ENCODE peak calls at places on chromosome 9, in nine cellular contexts. One of them, this sample, is unnamed. For H3K27me3 and H3K4me1, the result is how much of the 10 kb centered on the place peaks cover.

GRCh38 chr9:137607141-137607857 is 1.8 kb downstream of the ARRDC1 start:
- DNase-seq in Karpas-422: no peak
- DNase-seq in HCT116: no peak
- DNase-seq in PC-3: peak
- DNase-seq in endodermal cell: no peak
- DNase-seq in colonic mucosa: no peak
- DNase-seq in endothelial cell of umbilical vein: no peak
- DNase-seq in astrocyte: no peak
- DNase-seq in neuronal stem cell: no peak
- DNase-seq in this sample: peak

GRCh38 chr9:22469928-22470544 is 23.4 kb downstream of the DMRTA1 start:
- DNase-seq in Karpas-422: peak
- DNase-seq in HCT116: peak
- DNase-seq in PC-3: peak
- DNase-seq in endodermal cell: peak
- DNase-seq in colonic mucosa: peak
- DNase-seq in endothelial cell of umbilical vein: peak
- DNase-seq in astrocyte: peak
- DNase-seq in neuronal stem cell: peak
- DNase-seq in this sample: peak

GRCh38 chr9:22111871-22112247 is 102.8 kb upstream of the CDKN2B start:
- DNase-seq in Karpas-422: no peak
- DNase-seq in HCT116: no peak
- DNase-seq in PC-3: peak
- DNase-seq in endodermal cell: no peak
- DNase-seq in colonic mucosa: no peak
- DNase-seq in endothelial cell of umbilical vein: peak
- DNase-seq in astrocyte: peak
- DNase-seq in neuronal stem cell: no peak
- DNase-seq in this sample: peak

GRCh38 chr9:96858018-96858573 is 3.8 kb upstream of the ZNF782 start:
- DNase-seq in Karpas-422: no peak
- DNase-seq in HCT116: no peak
- DNase-seq in PC-3: peak
- DNase-seq in endodermal cell: no peak
- DNase-seq in colonic mucosa: no peak
- DNase-seq in endothelial cell of umbilical vein: no peak
- DNase-seq in astrocyte: peak
- DNase-seq in neuronal stem cell: no peak
- DNase-seq in this sample: no peak

GRCh38 chr9:116549061-116549664 is 137.9 kb upstream of the TRIM32 start:
- DNase-seq in Karpas-422: no peak
- DNase-seq in HCT116: peak
- DNase-seq in PC-3: peak
- DNase-seq in endodermal cell: no peak
- DNase-seq in colonic mucosa: peak
- DNase-seq in endothelial cell of umbilical vein: no peak
- DNase-seq in astrocyte: peak
- DNase-seq in neuronal stem cell: no peak
- DNase-seq in this sample: peak

GRCh38 chr9:15606667-15607472 is 54.0 kb downstream of the CCDC171 start:
- DNase-seq in Karpas-422: peak
- DNase-seq in HCT116: peak
- DNase-seq in PC-3: peak
- DNase-seq in endodermal cell: no peak
- DNase-seq in colonic mucosa: peak
- DNase-seq in endothelial cell of umbilical vein: peak
- DNase-seq in astrocyte: peak
- DNase-seq in neuronal stem cell: peak
- DNase-seq in this sample: peak

GRCh38 chr9:114662081-114662989 is 4.7 kb upstream of the TEX53 start:
- DNase-seq in Karpas-422: peak
- DNase-seq in HCT116: no peak
- DNase-seq in PC-3: peak
- DNase-seq in endodermal cell: peak
- DNase-seq in colonic mucosa: peak
- DNase-seq in endothelial cell of umbilical vein: peak
- DNase-seq in astrocyte: no peak
- DNase-seq in neuronal stem cell: peak
- DNase-seq in this sample: peak

GRCh38 chr9:23707249-23707648 is 118.8 kb downstream of the ELAVL2 start:
- DNase-seq in Karpas-422: no peak
- DNase-seq in HCT116: no peak
- DNase-seq in PC-3: no peak
- DNase-seq in endodermal cell: no peak
- DNase-seq in colonic mucosa: no peak
- DNase-seq in endothelial cell of umbilical vein: no peak
- DNase-seq in astrocyte: no peak
- DNase-seq in neuronal stem cell: no peak
- DNase-seq in this sample: no peak

GRCh38 chr9:70577671-70578070 is 163.2 kb upstream of the KLF9 start:
- DNase-seq in Karpas-422: no peak
- DNase-seq in HCT116: no peak
- DNase-seq in PC-3: no peak
- DNase-seq in endodermal cell: no peak
- DNase-seq in colonic mucosa: no peak
- DNase-seq in endothelial cell of umbilical vein: no peak
- DNase-seq in astrocyte: no peak
- DNase-seq in neuronal stem cell: no peak
- DNase-seq in this sample: no peak

GRCh38 chr9:15711531-15712295 is 158.9 kb downstream of the CCDC171 start:
- DNase-seq in Karpas-422: no peak
- DNase-seq in HCT116: no peak
- DNase-seq in PC-3: no peak
- DNase-seq in endodermal cell: no peak
- DNase-seq in colonic mucosa: no peak
- DNase-seq in endothelial cell of umbilical vein: no peak
- DNase-seq in astrocyte: peak
- DNase-seq in neuronal stem cell: no peak
- DNase-seq in this sample: peak

GRCh38 chr9:37961346-37961745 is 57.4 kb upstream of the SLC25A51 start:
- DNase-seq in Karpas-422: no peak
- DNase-seq in HCT116: no peak
- DNase-seq in PC-3: no peak
- DNase-seq in endodermal cell: no peak
- DNase-seq in colonic mucosa: no peak
- DNase-seq in endothelial cell of umbilical vein: no peak
- DNase-seq in astrocyte: no peak
- DNase-seq in neuronal stem cell: no peak
- DNase-seq in this sample: no peak

GRCh38 chr9:132384376-132384775 is 22.3 kb downstream of the TTF1 start:
- DNase-seq in Karpas-422: peak
- DNase-seq in HCT116: no peak
- DNase-seq in PC-3: no peak
- DNase-seq in endodermal cell: no peak
- DNase-seq in colonic mucosa: no peak
- DNase-seq in endothelial cell of umbilical vein: no peak
- DNase-seq in astrocyte: no peak
- DNase-seq in neuronal stem cell: no peak
- DNase-seq in this sample: no peak

GRCh38 chr9:22111176-22111870 is 102.2 kb upstream of the CDKN2B start:
- DNase-seq in Karpas-422: no peak
- DNase-seq in HCT116: no peak
- DNase-seq in PC-3: no peak
- DNase-seq in endodermal cell: no peak
- DNase-seq in colonic mucosa: no peak
- DNase-seq in endothelial cell of umbilical vein: peak
- DNase-seq in astrocyte: peak
- DNase-seq in neuronal stem cell: no peak
- DNase-seq in this sample: no peak

GRCh38 chr9:72791436-72791835 is 161.4 kb downstream of the ALDH1A1 start:
- DNase-seq in Karpas-422: no peak
- DNase-seq in HCT116: no peak
- DNase-seq in PC-3: no peak
- DNase-seq in endodermal cell: no peak
- DNase-seq in colonic mucosa: no peak
- DNase-seq in endothelial cell of umbilical vein: no peak
- DNase-seq in astrocyte: no peak
- DNase-seq in neuronal stem cell: no peak
- DNase-seq in this sample: no peak

GRCh38 chr9:18847576-18848275 is 185.3 kb downstream of the SAXO1 start:
- DNase-seq in Karpas-422: no peak
- DNase-seq in HCT116: no peak
- DNase-seq in PC-3: no peak
- DNase-seq in endodermal cell: no peak
- DNase-seq in colonic mucosa: peak
- DNase-seq in endothelial cell of umbilical vein: no peak
- DNase-seq in astrocyte: no peak
- DNase-seq in neuronal stem cell: no peak
- DNase-seq in this sample: no peak

GRCh38 chr9:112411626-112412027 is 31.7 kb downstream of the HSDL2 start:
- DNase-seq in Karpas-422: no peak
- DNase-seq in HCT116: no peak
- DNase-seq in PC-3: no peak
- DNase-seq in endodermal cell: no peak
- DNase-seq in colonic mucosa: no peak
- DNase-seq in endothelial cell of umbilical vein: no peak
- DNase-seq in astrocyte: no peak
- DNase-seq in neuronal stem cell: no peak
- DNase-seq in this sample: peak

GRCh38 chr9:134632329-134632728 is 9.3 kb upstream of the COL5A1 start:
- DNase-seq in Karpas-422: no peak
- DNase-seq in HCT116: no peak
- DNase-seq in PC-3: no peak
- DNase-seq in endodermal cell: peak
- DNase-seq in colonic mucosa: no peak
- DNase-seq in endothelial cell of umbilical vein: no peak
- DNase-seq in astrocyte: no peak
- DNase-seq in neuronal stem cell: no peak
- DNase-seq in this sample: no peak
- H3K27me3 ChIP-seq in Karpas-422: under half
- H3K27me3 ChIP-seq in HCT116: under half
- H3K27me3 ChIP-seq in PC-3: under half
- H3K27me3 ChIP-seq in endodermal cell: under half
- H3K27me3 ChIP-seq in colonic mucosa: under half
- H3K27me3 ChIP-seq in endothelial cell of umbilical vein: under half
- H3K27me3 ChIP-seq in astrocyte: under half
- H3K27me3 ChIP-seq in neuronal stem cell: under half
- H3K27me3 ChIP-seq in this sample: under half

GRCh38 chr9:136597141-136597885 is 51.5 kb upstream of the NOTCH1 start:
- DNase-seq in Karpas-422: no peak
- DNase-seq in HCT116: no peak
- DNase-seq in PC-3: no peak
- DNase-seq in endodermal cell: no peak
- DNase-seq in colonic mucosa: peak
- DNase-seq in endothelial cell of umbilical vein: no peak
- DNase-seq in astrocyte: no peak
- DNase-seq in neuronal stem cell: no peak
- DNase-seq in this sample: no peak
- H3K9ac ChIP-seq in Karpas-422: no peak
- H3K9ac ChIP-seq in HCT116: no peak
- H3K9ac ChIP-seq in PC-3: no peak
- H3K9ac ChIP-seq in endodermal cell: no peak
- H3K9ac ChIP-seq in colonic mucosa: no peak
- H3K9ac ChIP-seq in endothelial cell of umbilical vein: no peak
- H3K9ac ChIP-seq in astrocyte: no peak
- H3K9ac ChIP-seq in neuronal stem cell: no peak
- H3K9ac ChIP-seq in this sample: no peak

GRCh38 chr9:130536594-130537215 is 42.7 kb upstream of the FUBP3 start:
- DNase-seq in Karpas-422: no peak
- DNase-seq in HCT116: no peak
- DNase-seq in PC-3: no peak
- DNase-seq in endodermal cell: no peak
- DNase-seq in colonic mucosa: no peak
- DNase-seq in endothelial cell of umbilical vein: no peak
- DNase-seq in astrocyte: no peak
- DNase-seq in neuronal stem cell: no peak
- DNase-seq in this sample: no peak

GRCh38 chr9:130541533-130541932 is 37.8 kb upstream of the FUBP3 start:
- DNase-seq in Karpas-422: no peak
- DNase-seq in HCT116: no peak
- DNase-seq in PC-3: peak
- DNase-seq in endodermal cell: no peak
- DNase-seq in colonic mucosa: no peak
- DNase-seq in endothelial cell of umbilical vein: no peak
- DNase-seq in astrocyte: no peak
- DNase-seq in neuronal stem cell: no peak
- DNase-seq in this sample: no peak

GRCh38 chr9:130542038-130542437 is 37.3 kb upstream of the FUBP3 start:
- DNase-seq in Karpas-422: no peak
- DNase-seq in HCT116: no peak
- DNase-seq in PC-3: no peak
- DNase-seq in endodermal cell: no peak
- DNase-seq in colonic mucosa: no peak
- DNase-seq in endothelial cell of umbilical vein: no peak
- DNase-seq in astrocyte: no peak
- DNase-seq in neuronal stem cell: no peak
- DNase-seq in this sample: no peak

GRCh38 chr9:130537346-130538050 is 41.9 kb upstream of the FUBP3 start:
- DNase-seq in Karpas-422: no peak
- DNase-seq in HCT116: no peak
- DNase-seq in PC-3: peak
- DNase-seq in endodermal cell: peak
- DNase-seq in colonic mucosa: no peak
- DNase-seq in endothelial cell of umbilical vein: peak
- DNase-seq in astrocyte: no peak
- DNase-seq in neuronal stem cell: no peak
- DNase-seq in this sample: no peak

DNA sequence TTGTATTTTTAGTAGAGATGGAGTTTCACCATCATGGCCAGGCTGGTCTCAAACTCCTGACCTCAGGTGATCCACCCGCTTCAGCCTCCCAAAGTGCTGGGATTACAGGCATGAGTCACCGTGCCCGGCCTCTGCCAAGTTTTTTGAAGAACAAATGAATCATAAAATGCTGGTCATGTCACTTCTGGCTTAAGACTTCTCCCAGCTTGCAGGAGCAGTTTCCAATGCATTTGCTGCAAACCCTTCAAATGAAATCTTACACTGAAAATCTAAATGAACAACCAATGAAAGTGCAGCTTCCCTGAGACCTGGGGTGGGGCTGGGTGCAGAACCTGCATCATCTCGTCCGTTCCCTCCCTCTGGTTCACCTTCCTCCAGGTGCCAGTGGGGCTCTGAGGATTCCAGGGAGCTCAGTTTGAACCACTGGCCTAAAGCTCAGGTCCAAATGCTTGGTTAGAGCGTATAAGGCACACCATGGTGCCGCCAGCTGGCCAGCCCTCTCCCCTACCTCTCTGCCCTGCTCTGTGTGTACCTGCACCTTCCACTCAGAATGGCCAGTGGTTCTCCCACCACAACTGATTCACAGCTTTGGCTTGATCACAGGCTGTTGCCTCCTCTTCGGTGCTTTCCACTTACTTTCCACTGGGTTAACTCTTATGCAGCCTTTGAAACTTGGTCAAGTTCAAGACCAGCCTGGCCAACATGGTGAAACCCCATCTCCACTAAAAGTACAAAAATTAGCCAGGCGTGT is 39.7 kb upstream of the FUBP3 start:
- DNase-seq in Karpas-422: no peak
- DNase-seq in HCT116: peak
- DNase-seq in PC-3: peak
- DNase-seq in endodermal cell: no peak
- DNase-seq in colonic mucosa: peak
- DNase-seq in endothelial cell of umbilical vein: peak
- DNase-seq in astrocyte: peak
- DNase-seq in neuronal stem cell: no peak
- DNase-seq in this sample: peak
- H3K4me1 ChIP-seq in Karpas-422: under half
- H3K4me1 ChIP-seq in HCT116: under half
- H3K4me1 ChIP-seq in PC-3: under half
- H3K4me1 ChIP-seq in endodermal cell: under half
- H3K4me1 ChIP-seq in colonic mucosa: under half
- H3K4me1 ChIP-seq in endothelial cell of umbilical vein: under half
- H3K4me1 ChIP-seq in astrocyte: under half
- H3K4me1 ChIP-seq in neuronal stem cell: under half
- H3K4me1 ChIP-seq in this sample: under half

GRCh38 chr9:126051446-126052130 is 275.0 kb upstream of the MVB12B start:
- DNase-seq in Karpas-422: no peak
- DNase-seq in HCT116: no peak
- DNase-seq in PC-3: no peak
- DNase-seq in endodermal cell: no peak
- DNase-seq in colonic mucosa: no peak
- DNase-seq in endothelial cell of umbilical vein: no peak
- DNase-seq in astrocyte: no peak
- DNase-seq in neuronal stem cell: no peak
- DNase-seq in this sample: no peak
- H3K27me3 ChIP-seq in Karpas-422: under half
- H3K27me3 ChIP-seq in HCT116: under half
- H3K27me3 ChIP-seq in PC-3: under half
- H3K27me3 ChIP-seq in endodermal cell: under half
- H3K27me3 ChIP-seq in colonic mucosa: under half
- H3K27me3 ChIP-seq in endothelial cell of umbilical vein: under half
- H3K27me3 ChIP-seq in astrocyte: under half
- H3K27me3 ChIP-seq in neuronal stem cell: under half
- H3K27me3 ChIP-seq in this sample: half or more